ENCODE peak calls at places on chromosomes 1 and 21, in nine cellular contexts. W, F, P, H, D, N, G, J and T are unnamed samples.

GRCh38 chr1:100597069-100597741 is 59.3 kb downstream of the GPR88 start:
- DNase-seq in P (no peak), D (peak; percentile 25), N (no peak), W (peak; percentile 35), F (peak; percentile 93), G (no peak), J (no peak), H (no peak), T (peak; percentile 91)

GRCh38 chr1:219177940-219178339 is 4.3 kb downstream of the LYPLAL1 start:
- DNase-seq in G (no peak), J (no peak), W (no peak), D (no peak), H (no peak), N (no peak), P (no peak), F (no peak), T (no peak)

GRCh38 chr1:204756349-204756748 is 70.8 kb upstream of the LRRN2 start:
- DNase-seq in N (no peak), J (no peak), G (no peak), H (no peak), F (no peak), D (no peak), W (no peak), P (no peak), T (no peak)

GRCh38 chr1:171877711-171878110 is 36.4 kb downstream of the DNM3 start:
- DNase-seq in F (no peak), G (no peak), P (no peak), D (no peak), H (no peak), J (no peak), N (no peak), W (no peak), T (no peak)

GRCh38 chr1:232457607-232458006 is 172.3 kb downstream of the SIPA1L2 start:
- DNase-seq in F (peak; percentile 39), N (no peak), H (no peak), G (peak; percentile 45), W (no peak), J (no peak), P (no peak), D (no peak), T (peak; percentile 81)

GRCh38 chr1:155206891-155207577 is 663 bp downstream of the THBS3 start:
- DNase-seq in J (peak; percentile 67), G (peak; percentile 89), W (peak; percentile 71), N (peak; percentile 92), P (peak; percentile 73), D (peak; percentile 88), F (peak; percentile 74), H (peak; percentile 94), T (peak; percentile 68)

GRCh38 chr21:44926364-44927101 is 5.8 kb upstream of the ITGB2 start:
- DNase-seq in P (no peak), N (no peak), F (no peak), H (no peak), G (no peak), W (no peak), D (peak; percentile 21), J (no peak), T (no peak)

GRCh38 chr21:38434913-38435533 is 63.3 kb downstream of the ERG start:
- DNase-seq in G (no peak), N (no peak), D (no peak), W (peak; percentile 25), F (peak; percentile 79), J (no peak), H (no peak), P (peak; percentile 25), T (no peak)

GRCh38 chr1:212283741-212284140 is 1.5 kb upstream of the PPP2R5A start:
- DNase-seq in J (no peak), D (no peak), N (no peak), P (no peak), F (no peak), G (no peak), H (no peak), W (no peak), T (no peak)